ENCODE peak calls at places on chromosome 20, in six cellular contexts. O, Y, A, L, M and S are unnamed samples. For H3K9me3 and H3K4me1, the result is how much of the 10 kb centered on the place peaks cover.

GRCh38 chr20:3727333-3728035 is 5.0 kb upstream of the HSPA12B start:
- DNase-seq in O (no peak), Y (no peak), A (no peak), L (no peak), M (no peak), S (peak)

GRCh38 chr20:1122388-1123315 is 4.2 kb downstream of the PSMF1 start:
- DNase-seq in O (peak), Y (peak), A (no peak), L (peak), M (peak), S (no peak)

GRCh38 chr20:43837856-43838702 is 76.6 kb upstream of the TOX2 start:
- DNase-seq in O (no peak), Y (no peak), A (no peak), L (no peak), M (no peak), S (peak)

GRCh38 chr20:62177307-62177706 is 5.5 kb upstream of the MTG2 start:
- DNase-seq in O (no peak), Y (no peak), A (no peak), L (no peak), M (no peak), S (no peak)

GRCh38 chr20:41692479-41693135 is 74.4 kb upstream of the CHD6 start:
- DNase-seq in O (peak), Y (peak), A (no peak), L (peak), M (peak), S (peak)

GRCh38 chr20:24571159-24571558 is 101.7 kb downstream of the SYNDIG1 start:
- DNase-seq in O (no peak), Y (no peak), A (no peak), L (no peak), M (no peak), S (no peak)

GRCh38 chr20:49230575-49231211 is 11.5 kb downstream of the DDX27 start:
- DNase-seq in O (no peak), Y (no peak), A (no peak), L (no peak), M (no peak), S (peak)

GRCh38 chr20:13119583-13119982 is 101.5 kb upstream of the ISM1 start:
- DNase-seq in O (no peak), Y (peak), A (no peak), L (peak), M (peak), S (no peak)

GRCh38 chr20:41027366-41027765 is 1.3 kb upstream of the TOP1 start:
- DNase-seq in O (no peak), Y (no peak), A (no peak), L (no peak), M (no peak), S (no peak)

GRCh38 chr20:53423587-53424146 is 170.0 kb downstream of the ZNF217 start:
- DNase-seq in O (no peak), Y (peak), A (peak), L (no peak), M (no peak), S (no peak)

GRCh38 chr20:44073675-44074071 is 113.3 kb downstream of the JPH2 start:
- DNase-seq in O (no peak), Y (no peak), A (no peak), L (no peak), M (no peak), S (no peak)

GRCh38 chr20:3808141-3808479 is 12.0 kb downstream of the CDC25B start:
- DNase-seq in O (peak), Y (no peak), A (peak), L (peak), M (peak), S (peak)

GRCh38 chr20:23415958-23416583 is 5.2 kb downstream of the NAPB start:
- DNase-seq in O (no peak), Y (no peak), A (no peak), L (no peak), M (no peak), S (no peak)

GRCh38 chr20:34607066-34607465 is 48.5 kb downstream of the MAP1LC3A start:
- DNase-seq in O (no peak), Y (no peak), A (no peak), L (no peak), M (no peak), S (no peak)

GRCh38 chr20:35311409-35311808 is 19.2 kb upstream of the FAM83C start:
- DNase-seq in O (no peak), Y (peak), A (no peak), L (no peak), M (peak), S (no peak)

GRCh38 chr20:57326667-57327455 is 2.7 kb upstream of the SPO11 start:
- DNase-seq in O (no peak), Y (no peak), A (no peak), L (no peak), M (no peak), S (no peak)

GRCh38 chr20:49323622-49324238 is 45.9 kb upstream of the ZNFX1 start:
- DNase-seq in O (no peak), Y (peak), A (no peak), L (peak), M (peak), S (no peak)

GRCh38 chr20:57581202-57582028 is 20.5 kb downstream of the PCK1 start:
- DNase-seq in O (no peak), Y (no peak), A (no peak), L (no peak), M (no peak), S (no peak)

GRCh38 chr20:1185781-1186334 is 1.1 kb upstream of the TMEM74B start:
- DNase-seq in O (peak), Y (peak), A (peak), L (peak), M (peak), S (no peak)

GRCh38 chr20:57625978-57626377 is 5.8 kb upstream of the ZBP1 start:
- DNase-seq in O (no peak), Y (no peak), A (no peak), L (no peak), M (no peak), S (no peak)

GRCh38 chr20:43389231-43389630 is 68.5 kb upstream of the SRSF6 start:
- DNase-seq in O (no peak), Y (no peak), A (no peak), L (no peak), M (no peak), S (peak)

GRCh38 chr20:17215167-17215566 is 11.7 kb upstream of the PCSK2 start:
- DNase-seq in O (no peak), Y (no peak), A (no peak), L (no peak), M (no peak), S (no peak)

GRCh38 chr20:12715371-12715770 is 293.4 kb upstream of the SPTLC3 start:
- DNase-seq in O (no peak), Y (no peak), A (no peak), L (no peak), M (no peak), S (no peak)

GRCh38 chr20:6519556-6519955 is 247.9 kb upstream of the BMP2 start:
- DNase-seq in O (no peak), Y (no peak), A (no peak), L (no peak), M (no peak), S (no peak)

GRCh38 chr20:2618815-2619214 is 33.6 kb upstream of the NOP56 start:
- DNase-seq in O (no peak), Y (no peak), A (no peak), L (no peak), M (no peak), S (no peak)

GRCh38 chr20:5749512-5750490 is at the start of gene SHLD1:
- DNase-seq in O (peak), Y (peak), A (peak), L (peak), M (peak), S (peak)

GRCh38 chr20:44692932-44693476 is 22.2 kb upstream of the CCN5 start:
- DNase-seq in O (peak), Y (no peak), A (no peak), L (peak), M (peak), S (peak)

GRCh38 chr20:3251806-3252205 is 12.8 kb upstream of the SLC4A11 start:
- DNase-seq in O (peak), Y (no peak), A (no peak), L (no peak), M (no peak), S (no peak)

GRCh38 chr20:43409041-43409913 is 48.4 kb upstream of the SRSF6 start:
- DNase-seq in O (no peak), Y (peak), A (no peak), L (peak), M (peak), S (no peak)

GRCh38 chr20:34940126-34940525 is 15.5 kb downstream of the GSS start:
- DNase-seq in O (no peak), Y (no peak), A (no peak), L (no peak), M (no peak), S (no peak)

GRCh38 chr20:11387189-11387754 is 530.4 kb upstream of the BTBD3 start:
- DNase-seq in O (no peak), Y (no peak), A (no peak), L (no peak), M (peak), S (no peak)

GRCh38 chr20:17571153-17571527 is 1.3 kb downstream of the DSTN start:
- DNase-seq in O (no peak), Y (no peak), A (no peak), L (no peak), M (no peak), S (no peak)

DNA sequence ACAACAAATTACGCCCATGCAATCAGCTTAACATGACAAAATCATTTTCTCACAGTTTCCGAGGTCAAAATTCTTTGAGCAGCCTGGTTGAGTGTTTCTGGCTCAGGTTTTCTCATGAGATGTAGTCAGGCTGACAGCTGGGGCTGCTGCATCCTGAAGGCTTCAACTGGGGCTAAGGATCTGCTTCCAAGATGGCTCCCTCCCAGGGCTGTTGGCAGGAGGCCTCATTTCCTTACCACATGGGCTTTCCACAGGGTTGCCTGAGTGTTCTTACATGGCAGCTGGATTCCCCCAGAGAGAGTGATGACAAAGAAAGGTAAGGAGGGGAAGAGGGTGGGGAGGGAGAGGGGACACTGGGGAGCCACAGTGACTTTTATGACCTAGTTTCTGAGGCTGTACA is 63.1 kb upstream of the NNAT start:
- DNase-seq in O (no peak), Y (no peak), A (no peak), L (no peak), M (no peak), S (no peak)
- H3K9me3 ChIP-seq in O (under half), Y (under half), A (under half), L (under half), M (half or more), S (under half)

GRCh38 chr20:63233061-63233344 is 2.7 kb upstream of the BIRC7 start:
- DNase-seq in O (no peak), Y (no peak), A (no peak), L (no peak), M (peak), S (no peak)
- H3K4me1 ChIP-seq in O (under half), Y (under half), A (under half), L (under half), M (half or more), S (under half)

DNA sequence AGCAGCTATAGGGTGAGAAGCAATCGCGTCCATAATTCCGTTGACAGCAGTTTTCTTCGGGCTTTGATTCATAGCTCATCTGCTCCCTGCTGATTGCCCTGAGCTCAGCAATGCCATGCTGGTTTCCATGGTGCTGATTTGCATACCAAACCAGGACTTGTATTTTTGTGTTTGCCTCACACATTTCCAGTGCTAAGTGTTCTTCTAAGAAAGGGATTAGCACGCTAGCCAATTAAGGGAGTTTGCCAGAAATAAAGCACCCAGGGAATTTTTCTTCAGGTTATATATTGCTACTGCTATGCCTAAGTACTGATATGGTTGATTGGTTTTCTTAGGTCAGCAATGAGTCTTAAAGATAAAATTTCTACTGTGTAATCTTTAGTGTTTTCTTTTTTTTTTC is 177.6 kb downstream of the PLCB1 start:
- DNase-seq in O (no peak), Y (no peak), A (no peak), L (no peak), M (no peak), S (no peak)
- TF ChIP-seq EP300 in O (no peak), Y (no peak), A (no peak), L (no peak), M (no peak), S (no peak)

DNA sequence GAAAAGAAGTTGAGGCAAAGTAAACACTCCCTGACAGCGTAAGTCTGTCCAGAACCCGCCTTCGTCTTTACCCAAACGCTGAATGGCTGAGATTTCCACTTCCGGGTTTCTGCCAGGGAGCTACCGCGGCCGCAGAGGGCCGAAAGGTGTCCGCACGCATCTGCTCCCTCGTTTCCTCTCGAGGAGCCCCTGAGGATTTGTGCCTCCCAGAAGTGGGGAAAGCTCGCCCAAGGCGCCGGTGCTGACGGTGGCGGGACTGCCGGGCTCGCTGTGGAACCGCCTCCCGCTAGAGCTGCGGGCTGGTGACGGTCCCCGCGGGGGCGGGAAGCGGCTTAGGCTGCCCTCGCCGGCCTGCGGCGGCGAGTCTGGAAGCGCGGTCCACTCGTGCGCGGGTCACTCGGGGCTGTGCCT is 1760.2 kb upstream of the DEFB115 start:
- DNase-seq in O (no peak), Y (peak), A (peak), L (peak), M (no peak), S (no peak)
- H3K9me3 ChIP-seq in O (under half), Y (under half), A (under half), L (under half), M (under half), S (under half)

GRCh38 chr20:50916257-50916656 is 15.0 kb downstream of the ADNP start:
- DNase-seq in O (no peak), Y (peak), A (no peak), L (no peak), M (peak), S (no peak)
- H3K4me1 ChIP-seq in O (half or more), Y (under half), A (half or more), L (under half), M (half or more), S (half or more)

DNA sequence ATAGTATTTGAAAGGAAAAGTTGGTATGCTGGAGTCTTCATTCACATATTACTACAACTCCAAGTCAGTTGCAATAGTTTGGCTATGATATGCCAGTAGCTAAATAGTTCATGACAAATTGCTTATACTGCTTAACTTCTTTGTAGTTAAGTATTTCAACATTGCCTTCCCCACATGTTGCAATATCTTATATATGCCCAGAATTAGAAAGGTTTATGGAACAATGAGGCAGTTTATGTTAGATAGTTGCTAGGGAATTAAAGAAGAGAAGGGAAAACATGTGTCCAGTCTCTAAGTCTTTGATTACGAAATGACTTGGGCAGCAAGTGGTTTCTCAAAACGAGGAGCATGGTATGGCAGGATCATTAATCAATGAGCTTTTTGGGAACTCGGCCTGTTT is 145.8 kb downstream of the PLCB4 start:
- DNase-seq in O (no peak), Y (no peak), A (no peak), L (no peak), M (peak), S (no peak)
- TF ChIP-seq EP300 in O (no peak), Y (no peak), A (no peak), L (no peak), M (no peak), S (peak)

GRCh38 chr20:29743101-29743931 is 1514.1 kb upstream of the DEFB115 start:
- DNase-seq in O (no peak), Y (no peak), A (peak), L (no peak), M (no peak), S (no peak)
- H3K9me3 ChIP-seq in O (half or more), Y (under half), A (under half), L (half or more), M (under half), S (under half)